ENCODE peak calls at places on chromosomes 12 and 14, in four cellular contexts. T is A549, V is ovary, Y is transverse colon. W is an unnamed sample.
A peak's percentile ranks its signal among the peaks of the same experiment; 100 is the strongest.

GRCh38 chr14:91931478-91932088 is 15.9 kb downstream of the FBLN5 start:
- DNase-seq in T (no peak), V (no peak), Y (no peak), W (peak; percentile 42)

GRCh38 chr12:958449-959123 is 9.1 kb upstream of the RAD52 start:
- DNase-seq in T (no peak), V (no peak), Y (no peak), W (no peak)

GRCh38 chr12:32115404-32116104 is 8.9 kb downstream of the BICD1 start:
- DNase-seq in T (peak; percentile 91), V (peak; percentile 86), Y (peak; percentile 63), W (peak; percentile 96)

GRCh38 chr12:70121562-70121961 is 121.7 kb upstream of the CNOT2 start:
- DNase-seq in T (no peak), V (no peak), Y (no peak), W (no peak)

GRCh38 chr12:103626498-103626897 is 39.4 kb downstream of the STAB2 start:
- DNase-seq in T (peak; percentile 88), V (peak; percentile 40), Y (peak; percentile 59), W (peak; percentile 83)

GRCh38 chr12:122355702-122356101 is 66.8 kb downstream of the CLIP1 start:
- DNase-seq in T (no peak), V (no peak), Y (no peak), W (no peak)

GRCh38 chr12:62562892-62563291 is 96.3 kb downstream of the MON2 start:
- DNase-seq in T (no peak), V (no peak), Y (no peak), W (no peak)

GRCh38 chr12:18296201-18296908 is 35.0 kb downstream of the PIK3C2G start:
- DNase-seq in T (no peak), V (no peak), Y (no peak), W (no peak)

GRCh38 chr12:41907036-41907435 is 237.6 kb downstream of the GXYLT1 start:
- DNase-seq in T (no peak), V (no peak), Y (no peak), W (no peak)

GRCh38 chr14:103057028-103057371 is 349 bp downstream of the CDC42BPB start:
- DNase-seq in T (no peak), V (peak; percentile 67), Y (no peak), W (peak; percentile 80)

GRCh38 chr12:70661762-70662161 is 24.5 kb upstream of the PTPRB start:
- DNase-seq in T (no peak), V (no peak), Y (no peak), W (no peak)

GRCh38 chr14:100219126-100219785 is 19.7 kb upstream of the YY1 start:
- DNase-seq in T (no peak), V (no peak), Y (no peak), W (no peak)

GRCh38 chr12:102543494-102543893 is 63.1 kb upstream of the IGF1 start:
- DNase-seq in T (no peak), V (no peak), Y (no peak), W (no peak)

GRCh38 chr12:58206876-58207275 is 265.5 kb downstream of the ATP23 start:
- DNase-seq in T (no peak), V (no peak), Y (no peak), W (no peak)

GRCh38 chr14:25862068-25862467 is 735.8 kb downstream of the NOVA1 start:
- DNase-seq in T (no peak), V (no peak), Y (no peak), W (no peak)

GRCh38 chr14:28609228-28609828 is 157.3 kb upstream of the FOXG1 start:
- DNase-seq in T (peak; percentile 63), V (no peak), Y (peak; percentile 35), W (no peak)

GRCh38 chr12:16329594-16329993 is 17.9 kb upstream of the MGST1 start:
- DNase-seq in T (no peak), V (no peak), Y (no peak), W (no peak)

GRCh38 chr14:102748806-102749205 is 28.4 kb upstream of the TRAF3 start:
- DNase-seq in T (no peak), V (no peak), Y (no peak), W (no peak)

GRCh38 chr14:61174395-61175386 is 106.4 kb downstream of the TMEM30B start:
- DNase-seq in T (no peak), V (no peak), Y (no peak), W (no peak)

GRCh38 chr14:54488646-54489317 is at the start of gene GMFB:
- DNase-seq in T (peak; percentile 94), V (peak; percentile 95), Y (peak; percentile 95), W (peak; percentile 96)

GRCh38 chr14:28751467-28752058 is 15.0 kb upstream of the FOXG1 start:
- DNase-seq in T (peak; percentile 68), V (no peak), Y (no peak), W (no peak)

GRCh38 chr12:32032205-32032810 is 73.1 kb downstream of the RESF1 start:
- DNase-seq in T (no peak), V (no peak), Y (no peak), W (no peak)

GRCh38 chr12:77102691-77103090 is 37.3 kb upstream of the E2F7 start:
- DNase-seq in T (no peak), V (no peak), Y (no peak), W (no peak)

GRCh38 chr12:63068857-63069442 is 82.1 kb downstream of the AVPR1A start:
- DNase-seq in T (peak; percentile 71), V (no peak), Y (no peak), W (no peak)

GRCh38 chr12:95943231-95943842 is at the start of gene AMDHD1:
- DNase-seq in T (peak; percentile 81), V (peak; percentile 57), Y (peak; percentile 62), W (peak; percentile 74)

GRCh38 chr14:52640137-52640536 is 55.2 kb downstream of the ERO1A start:
- DNase-seq in T (no peak), V (no peak), Y (no peak), W (no peak)

GRCh38 chr12:65229441-65229840 is 49.0 kb upstream of the MSRB3 start:
- DNase-seq in T (no peak), V (no peak), Y (no peak), W (no peak)

GRCh38 chr12:65237153-65237552 is 41.3 kb upstream of the MSRB3 start:
- DNase-seq in T (no peak), V (no peak), Y (no peak), W (no peak)

DNA sequence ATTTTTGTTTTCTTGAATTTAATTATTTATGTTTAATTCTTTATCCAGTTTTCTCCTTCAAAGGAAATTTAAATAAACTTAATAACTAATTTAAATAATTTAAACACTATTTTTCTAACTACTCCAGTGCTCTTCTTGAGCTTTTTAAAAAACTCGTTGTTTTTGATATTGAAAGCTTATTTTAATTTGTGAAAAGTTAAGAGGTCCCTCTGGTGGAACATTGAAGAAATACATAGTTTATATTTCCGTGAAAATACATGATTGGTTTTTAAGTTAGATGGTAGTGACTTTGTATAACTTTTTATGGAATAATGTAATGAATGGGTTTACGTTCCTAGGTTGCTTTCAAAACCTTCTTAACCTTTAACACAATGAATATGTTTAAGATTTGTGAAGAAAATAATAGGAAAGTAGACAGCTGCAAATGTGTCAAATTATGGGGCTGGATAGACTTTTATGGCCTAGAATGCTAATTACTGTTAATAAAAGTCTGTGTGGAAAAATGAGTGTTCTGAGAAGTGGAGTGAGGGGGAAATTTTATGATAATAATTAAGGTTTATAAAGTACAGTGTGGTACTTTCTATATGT is 45.9 kb upstream of the MSRB3 start:
- DNase-seq in T (peak; percentile 22), V (no peak), Y (no peak), W (no peak)
- TF ChIP-seq CTCF in T (peak; percentile 47), V (no peak), Y (peak; percentile 54), W (no peak)

GRCh38 chr12:54385251-54385914 is 850 bp upstream of the ZNF385A start:
- DNase-seq in T (no peak), V (no peak), Y (no peak), W (no peak)
- TF ChIP-seq POLR2A in T (no peak), V (no peak), Y (no peak), W (no peak)

DNA sequence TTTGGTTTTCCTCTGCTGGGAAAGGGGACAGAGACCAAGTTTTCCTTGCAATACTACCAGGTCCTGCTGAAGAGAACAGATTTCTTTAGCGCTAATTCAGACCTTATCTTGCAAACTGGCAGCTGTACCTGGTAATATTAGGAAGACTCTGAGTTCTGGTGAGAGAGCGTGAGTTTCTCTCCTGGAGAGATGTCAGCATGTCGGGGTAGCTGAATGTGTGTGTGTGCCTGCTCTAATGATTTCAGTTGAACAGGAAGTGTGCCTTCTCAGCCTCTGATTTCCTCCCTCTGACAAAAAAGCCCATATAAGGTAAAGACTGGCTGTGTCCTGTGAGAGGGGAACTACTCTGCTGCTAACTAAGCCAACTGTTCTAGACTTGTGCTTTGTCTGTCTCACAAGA is 10.3 kb upstream of the ERP27 start:
- DNase-seq in T (peak; percentile 44), V (no peak), Y (peak; percentile 34), W (no peak)
- TF ChIP-seq EP300 in T (no peak), V (peak; percentile 28), Y (no peak), W (no peak)

DNA sequence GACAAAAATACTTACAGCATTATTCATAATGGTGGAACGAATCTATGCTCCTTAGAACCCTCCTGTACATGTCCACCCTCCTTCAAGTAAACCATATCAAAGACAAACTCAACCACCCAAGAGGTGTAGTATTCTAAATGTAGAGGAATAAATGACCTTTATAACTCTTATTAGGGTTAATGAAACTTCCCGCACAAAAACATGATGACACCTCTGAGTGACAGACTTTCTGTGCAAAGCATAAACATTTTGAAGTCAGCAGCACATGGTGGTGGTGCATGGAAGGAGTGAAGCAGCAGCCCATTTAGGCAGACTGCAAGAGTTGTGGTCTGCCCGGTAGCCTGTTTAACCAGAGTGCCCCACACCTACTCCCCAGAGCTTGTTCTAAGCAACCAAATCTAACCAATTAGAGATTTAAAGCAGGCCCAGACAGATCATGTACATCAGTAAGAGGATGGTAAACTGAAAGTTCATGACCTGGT is 615 bp upstream of the ASB8 start:
- DNase-seq in T (no peak), V (no peak), Y (no peak), W (no peak)
- TF ChIP-seq CTCF in T (no peak), V (no peak), Y (no peak), W (no peak)

GRCh38 chr14:49456589-49456988 is 129.6 kb downstream of the RPS29 start:
- DNase-seq in T (no peak), V (no peak), Y (no peak), W (no peak)
- TF ChIP-seq POLR2A in T (no peak), V (no peak), Y (no peak), W (no peak)

DNA sequence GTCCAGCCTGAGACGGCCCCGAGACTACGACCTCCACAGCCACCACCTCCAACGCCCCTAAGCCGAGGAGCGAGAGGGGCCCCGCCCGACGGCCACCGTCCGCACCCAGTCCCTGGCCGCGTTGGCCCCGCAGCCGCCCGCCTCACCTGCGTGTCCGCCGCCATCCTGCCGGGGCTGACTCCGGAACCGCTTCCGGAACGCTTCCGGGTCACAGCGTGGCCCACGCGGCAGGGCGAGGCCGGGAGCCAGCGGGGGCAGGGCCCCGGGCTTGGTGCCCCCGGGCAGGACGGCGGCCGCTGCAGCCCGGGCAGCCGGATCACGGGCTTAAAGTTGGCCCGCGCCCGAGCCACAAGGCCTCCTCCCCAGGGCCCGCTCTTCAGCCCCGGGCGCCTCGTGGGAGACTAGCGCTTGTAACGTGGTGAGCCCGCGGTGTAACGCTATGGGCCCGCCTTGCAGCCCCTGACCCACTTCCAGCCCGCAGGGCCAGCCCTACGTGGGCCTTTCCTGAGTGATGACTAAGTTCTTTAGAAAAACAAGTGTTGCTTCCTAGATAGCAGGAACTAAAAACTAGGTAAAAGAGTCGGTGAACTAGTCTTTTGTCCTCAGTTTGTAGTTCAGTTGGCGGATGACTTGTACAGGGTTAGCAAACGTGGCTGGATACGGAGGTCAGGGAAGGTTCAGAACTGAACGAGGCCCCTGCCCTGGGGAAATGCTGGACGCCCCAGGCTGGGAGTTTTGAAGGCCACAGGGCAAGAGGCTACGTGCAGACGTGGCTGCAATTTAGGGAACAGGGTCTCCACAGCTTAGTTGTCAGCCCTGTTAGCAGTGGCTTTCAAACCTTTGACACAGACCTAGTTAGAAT is at the start of gene GCN1:
- DNase-seq in T (peak; percentile 84), V (peak; percentile 93), Y (peak; percentile 87), W (peak; percentile 88)
- TF ChIP-seq EP300 in T (no peak), V (no peak), Y (no peak), W (no peak)

W was measured in sigmoid colon.